ENCODE peak calls at places on chromosomes 6 and 20, in six cellular contexts. S, Y, X, U, G and K are unnamed samples.

GRCh38 chr20:62876441-62876825 is 14.8 kb upstream of the TCFL5 start:
- DNase-seq in U (no peak), G (no peak), Y (no peak), S (no peak), X (no peak), K (no peak)

GRCh38 chr20:1800777-1801176 is 94.4 kb upstream of the SIRPA start:
- DNase-seq in U (peak; percentile 44), Y (no peak), G (no peak), S (no peak), X (no peak), K (no peak)

GRCh38 chr6:81265106-81265505 is 487.4 kb downstream of the TENT5A start:
- DNase-seq in G (peak; percentile 57), Y (no peak), X (no peak), U (peak; percentile 91), S (no peak), K (peak; percentile 58)

GRCh38 chr6:159695984-159696383 is 2.9 kb upstream of the SOD2 start:
- DNase-seq in U (no peak), G (no peak), S (no peak), X (no peak), Y (no peak), K (peak; percentile 64)

GRCh38 chr20:41145821-41146620 is 8.7 kb downstream of the PLCG1 start:
- DNase-seq in S (no peak), Y (no peak), X (peak; percentile 54), U (no peak), G (peak; percentile 50), K (no peak)

GRCh38 chr20:54026300-54027064 is 43.9 kb downstream of the BCAS1 start:
- DNase-seq in S (no peak), Y (no peak), X (peak; percentile 4), G (no peak), U (no peak), K (no peak)

GRCh38 chr20:41108531-41108930 is 28.8 kb upstream of the PLCG1 start:
- DNase-seq in S (no peak), G (no peak), X (no peak), U (no peak), Y (no peak), K (no peak)

GRCh38 chr6:48826884-48827701 is 636.0 kb downstream of the MMUT start:
- DNase-seq in Y (no peak), G (no peak), U (peak; percentile 90), X (no peak), S (no peak), K (peak; percentile 58)

GRCh38 chr6:219019-219570 is 73.2 kb upstream of the DUSP22 start:
- DNase-seq in S (no peak), Y (no peak), G (no peak), U (no peak), X (no peak), K (no peak)

GRCh38 chr6:113450061-113450465 is 407.1 kb upstream of the MARCKS start:
- DNase-seq in Y (no peak), G (no peak), X (no peak), S (no peak), U (peak; percentile 54), K (no peak)

GRCh38 chr6:108778421-108779186 is 69.6 kb upstream of the ARMC2 start:
- DNase-seq in X (no peak), G (no peak), S (no peak), U (no peak), Y (no peak), K (no peak)

GRCh38 chr20:4076671-4077070 is 61.3 kb upstream of the RNF24 start:
- DNase-seq in G (no peak), U (peak; percentile 84), X (no peak), S (no peak), Y (no peak), K (no peak)

GRCh38 chr6:56073761-56074160 is 173.6 kb downstream of the COL21A1 start:
- DNase-seq in X (no peak), S (no peak), Y (no peak), U (peak; percentile 56), G (no peak), K (no peak)

GRCh38 chr6:139515511-139515910 is 141.1 kb upstream of the CITED2 start:
- DNase-seq in U (peak; percentile 72), Y (no peak), G (no peak), S (no peak), X (no peak), K (peak; percentile 14)

GRCh38 chr6:20711518-20711917 is 177.3 kb downstream of the CDKAL1 start:
- DNase-seq in S (no peak), U (no peak), Y (no peak), X (no peak), G (no peak), K (no peak)

GRCh38 chr20:57476641-57477461 is 48.1 kb downstream of the CTCFL start:
- DNase-seq in G (no peak), X (no peak), U (no peak), S (no peak), Y (no peak), K (no peak)

GRCh38 chr20:6269163-6269873 is 146.5 kb upstream of the FERMT1 start:
- DNase-seq in S (no peak), Y (no peak), X (no peak), G (no peak), U (no peak), K (no peak)

GRCh38 chr20:2742934-2743559 is 50.5 kb downstream of the EBF4 start:
- DNase-seq in Y (peak; percentile 88), X (no peak), G (no peak), U (peak; percentile 64), S (peak; percentile 59), K (peak; percentile 79)

GRCh38 chr6:37205189-37205996 is 35.4 kb downstream of the PIM1 start:
- DNase-seq in Y (no peak), U (no peak), G (no peak), S (no peak), X (no peak), K (no peak)

GRCh38 chr6:110831405-110831804 is 16.1 kb upstream of the CDK19 start:
- DNase-seq in S (no peak), Y (no peak), X (no peak), U (no peak), G (no peak), K (no peak)

GRCh38 chr6:129628101-129628815 is 81.7 kb downstream of the ARHGAP18 start:
- DNase-seq in G (no peak), S (no peak), X (no peak), Y (no peak), U (no peak), K (no peak)

GRCh38 chr6:138692978-138693909 is 80.3 kb upstream of the CCDC28A start:
- DNase-seq in S (peak; percentile 31), X (peak; percentile 28), G (peak; percentile 56), Y (peak; percentile 82), U (peak; percentile 63), K (peak; percentile 83)

GRCh38 chr20:46557231-46557956 is 6.9 kb upstream of the OCSTAMP start:
- DNase-seq in Y (no peak), G (no peak), U (peak; percentile 43), X (no peak), S (no peak), K (peak; percentile 48)

GRCh38 chr20:47315339-47315662 is 41.2 kb downstream of the ZMYND8 start:
- DNase-seq in S (no peak), X (no peak), U (peak; percentile 64), Y (no peak), G (peak; percentile 40), K (no peak)

GRCh38 chr6:162554531-162554930 is 173.0 kb downstream of the PRKN start:
- DNase-seq in G (no peak), Y (no peak), U (no peak), X (no peak), S (no peak), K (no peak)

GRCh38 chr6:166259296-166259977 is 48.8 kb downstream of the PRR18 start:
- DNase-seq in U (no peak), G (no peak), Y (no peak), S (no peak), X (no peak), K (no peak)

GRCh38 chr6:13788820-13789219 is 25.5 kb downstream of the MCUR1 start:
- DNase-seq in G (no peak), X (no peak), Y (no peak), S (no peak), U (no peak), K (no peak)

GRCh38 chr6:5308066-5308465 is 46.8 kb downstream of the FARS2 start:
- DNase-seq in U (no peak), S (no peak), G (no peak), Y (no peak), X (no peak), K (no peak)

GRCh38 chr6:9532621-9533557 is 882.0 kb downstream of the TFAP2A start:
- DNase-seq in X (no peak), Y (no peak), S (no peak), G (no peak), U (no peak), K (no peak)

GRCh38 chr20:11454966-11455799 is 462.5 kb upstream of the BTBD3 start:
- DNase-seq in X (no peak), S (no peak), Y (no peak), U (peak; percentile 69), G (no peak), K (no peak)

GRCh38 chr6:73252703-73253102 is 10.3 kb downstream of the KHDC1 start:
- DNase-seq in S (no peak), Y (no peak), G (no peak), X (no peak), U (no peak), K (no peak)